ENCODE peak calls at places on chromosomes 12 and 14, in eight cellular contexts. B is GM12892, X is K562, O is transverse colon, D is H1, C is HCT116, K is suprapubic skin, U is GM23338. V is an unnamed sample.

GRCh38 chr12:55624056-55624455 is 12.6 kb upstream of the OR10P1 start:
- DNase-seq in B (no peak), X (no peak), O (no peak), D (no peak), C (no peak), K (no peak), U (no peak), V (no peak)

GRCh38 chr12:110577717-110578521 is 5.2 kb downstream of the PPTC7 start:
- DNase-seq in B (no peak), X (peak; percentile 31), O (peak; percentile 42), D (no peak), C (peak; percentile 97), K (no peak), U (no peak), V (no peak)

GRCh38 chr14:93716410-93717221 is 71.7 kb downstream of the PRIMA1 start:
- DNase-seq in B (no peak), X (no peak), O (no peak), D (no peak), C (no peak), K (no peak), U (no peak), V (no peak)

GRCh38 chr14:104355101-104355691 is 216.8 kb downstream of the KIF26A start:
- DNase-seq in B (no peak), X (peak; percentile 21), O (no peak), D (no peak), C (no peak), K (peak; percentile 53), U (no peak), V (peak; percentile 47)

GRCh38 chr12:94092516-94093241 is 55.7 kb upstream of the PLXNC1 start:
- DNase-seq in B (no peak), X (no peak), O (no peak), D (no peak), C (no peak), K (no peak), U (no peak), V (peak; percentile 86)

GRCh38 chr14:93720076-93720815 is 68.0 kb downstream of the PRIMA1 start:
- DNase-seq in B (no peak), X (no peak), O (no peak), D (no peak), C (no peak), K (no peak), U (no peak), V (no peak)

GRCh38 chr12:75766263-75767160 is 255.1 kb upstream of the KRR1 start:
- DNase-seq in B (no peak), X (no peak), O (no peak), D (no peak), C (peak; percentile 88), K (no peak), U (peak; percentile 20), V (no peak)

GRCh38 chr14:98197933-98198332 is 1074.1 kb downstream of the BCL11B start:
- DNase-seq in B (no peak), X (no peak), O (no peak), D (no peak), C (no peak), K (no peak), U (no peak), V (no peak)

GRCh38 chr14:90699016-90699415 is 117.2 kb downstream of the TTC7B start:
- DNase-seq in B (no peak), X (no peak), O (no peak), D (no peak), C (no peak), K (no peak), U (no peak), V (no peak)

GRCh38 chr14:32166029-32166428 is 35.8 kb upstream of the RNU6-7 start:
- DNase-seq in B (no peak), X (no peak), O (no peak), D (no peak), C (no peak), K (no peak), U (no peak), V (no peak)

GRCh38 chr12:124525455-124525854 is 42.0 kb downstream of the NCOR2 start:
- DNase-seq in B (no peak), X (no peak), O (no peak), D (no peak), C (no peak), K (peak; percentile 66), U (no peak), V (no peak)

GRCh38 chr12:40241741-40242140 is 16.9 kb downstream of the LRRK2 start:
- DNase-seq in B (no peak), X (no peak), O (no peak), D (no peak), C (no peak), K (no peak), U (no peak), V (no peak)

GRCh38 chr14:24432259-24433131 is 2.7 kb downstream of the KHNYN start:
- DNase-seq in B (no peak), X (no peak), O (no peak), D (no peak), C (no peak), K (peak; percentile 78), U (no peak), V (no peak)

GRCh38 chr12:44405267-44405666 is 470.8 kb downstream of the NELL2 start:
- DNase-seq in B (no peak), X (no peak), O (no peak), D (no peak), C (no peak), K (no peak), U (peak; percentile 59), V (no peak)

GRCh38 chr12:82132390-82132789 is 225.8 kb downstream of the CCDC59 start:
- DNase-seq in B (no peak), X (no peak), O (no peak), D (no peak), C (no peak), K (no peak), U (no peak), V (no peak)

GRCh38 chr12:110641512-110641911 is 27.6 kb downstream of the TCTN1 start:
- DNase-seq in B (no peak), X (peak; percentile 44), O (no peak), D (no peak), C (no peak), K (no peak), U (peak; percentile 15), V (no peak)

DNA sequence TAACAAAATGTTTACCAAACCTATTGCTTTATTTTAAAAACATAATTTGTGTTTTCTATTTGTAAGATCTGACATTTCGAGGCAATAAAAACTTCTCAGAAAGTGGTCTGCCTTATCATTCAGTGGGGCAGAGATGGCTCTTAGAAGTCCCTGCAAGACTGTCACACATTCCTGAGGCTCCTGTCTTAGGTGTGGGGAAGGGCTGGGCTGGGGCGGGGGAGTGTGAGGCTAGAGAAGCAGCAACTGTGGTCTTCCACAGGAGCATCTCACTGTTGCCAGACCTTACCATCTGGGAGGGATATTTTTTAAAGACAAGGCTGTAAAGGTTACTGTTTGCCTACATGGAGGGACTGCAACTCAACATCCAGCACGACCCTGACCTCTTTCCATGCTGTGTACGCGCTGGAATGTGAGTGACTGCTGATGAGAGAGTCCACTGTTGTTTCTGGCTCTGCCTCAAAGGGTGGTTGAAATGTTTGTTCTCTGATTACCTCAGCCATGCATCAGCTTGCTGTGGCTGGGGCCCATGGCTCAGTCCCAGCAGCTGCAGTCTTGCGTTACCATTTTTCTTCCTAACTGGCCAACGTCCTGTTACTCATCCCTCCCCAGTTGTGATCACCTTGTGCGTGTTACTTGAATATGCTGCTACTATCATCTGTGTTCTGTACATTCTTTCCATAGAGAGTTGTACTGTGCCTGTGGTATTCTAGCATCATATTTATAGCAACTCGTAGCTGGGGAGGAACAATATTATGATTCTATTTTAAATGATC is 12.4 kb downstream of the ERG28 start:
- DNase-seq in B (no peak), X (no peak), O (no peak), D (no peak), C (peak; percentile 54), K (no peak), U (no peak), V (peak; percentile 30)
- TF ChIP-seq POLR2AphosphoS5 in B (no peak), X (no peak), O (no peak), D (no peak), C (peak; percentile 35), K (no peak), U (no peak), V (no peak)

DNA sequence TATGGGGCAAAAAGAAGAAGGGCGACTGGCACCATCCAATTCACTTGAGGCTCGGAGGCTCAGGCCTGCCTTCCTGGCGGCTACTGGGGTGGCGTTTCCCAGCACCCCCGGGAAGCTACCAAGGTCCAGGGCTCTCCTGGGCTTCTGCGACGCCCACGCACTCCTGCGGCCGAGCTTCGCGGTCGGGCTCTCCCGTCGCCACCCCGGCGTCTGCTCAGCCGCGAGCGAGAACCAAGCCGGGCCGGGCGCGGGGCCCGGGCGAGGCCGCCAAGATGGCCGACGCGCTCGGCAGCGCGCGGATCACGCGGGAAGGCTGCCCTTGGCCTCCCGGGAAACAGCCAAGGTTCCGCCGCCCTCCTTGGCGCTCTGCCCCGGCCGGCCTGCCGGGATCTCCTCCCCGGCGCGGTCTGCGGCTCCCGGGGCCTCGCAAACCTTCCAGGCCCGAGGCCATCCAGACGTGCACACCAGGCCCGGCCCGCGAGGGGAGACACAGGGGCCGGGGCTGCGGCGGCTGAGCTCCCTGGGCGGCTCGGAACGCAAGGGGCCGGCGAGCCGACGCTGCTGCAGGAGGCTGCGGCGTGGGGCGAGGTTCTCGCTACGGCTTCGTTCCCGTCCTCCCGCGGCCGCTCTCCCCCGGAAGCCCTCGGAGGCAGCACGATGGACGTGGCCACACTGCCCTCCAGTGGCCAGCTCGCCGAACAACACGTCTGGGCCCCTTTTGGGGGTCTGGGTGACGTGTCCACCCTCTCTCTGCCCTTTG is 23.5 kb upstream of the ZFP36L1 start:
- DNase-seq in B (peak; percentile 92), X (peak; percentile 91), O (peak; percentile 92), D (peak; percentile 99), C (no peak), K (peak; percentile 93), U (peak; percentile 93), V (peak; percentile 89)
- TF ChIP-seq POLR2AphosphoS5 in B (peak; percentile 37), X (no peak), O (peak; percentile 70), D (no peak), C (peak; percentile 57), K (no peak), U (peak; percentile 21), V (peak; percentile 95)

GRCh38 chr14:65170318-65170717 is 68.0 kb upstream of the MAX start:
- DNase-seq in B (no peak), X (no peak), O (no peak), D (no peak), C (no peak), K (no peak), U (no peak), V (no peak)

GRCh38 chr14:65170768-65171251 is 68.5 kb upstream of the MAX start:
- DNase-seq in B (no peak), X (no peak), O (peak; percentile 17), D (peak; percentile 74), C (no peak), K (no peak), U (peak; percentile 73), V (no peak)

GRCh38 chr14:65167072-65167645 is 64.8 kb upstream of the MAX start:
- DNase-seq in B (no peak), X (no peak), O (no peak), D (no peak), C (no peak), K (no peak), U (peak; percentile 31), V (no peak)

GRCh38 chr14:65169351-65169750 is 67.0 kb upstream of the MAX start:
- DNase-seq in B (peak; percentile 52), X (no peak), O (no peak), D (no peak), C (no peak), K (no peak), U (no peak), V (no peak)

GRCh38 chr14:65168840-65169239 is 66.5 kb upstream of the MAX start:
- DNase-seq in B (no peak), X (no peak), O (no peak), D (no peak), C (peak; percentile 37), K (no peak), U (peak; percentile 27), V (no peak)
- TF ChIP-seq POLR2AphosphoS5 in B (no peak), X (no peak), O (no peak), D (no peak), C (no peak), K (no peak), U (no peak), V (no peak)

GRCh38 chr14:68684466-68685418 is 108.1 kb downstream of the ZFP36L1 start:
- DNase-seq in B (no peak), X (no peak), O (no peak), D (no peak), C (no peak), K (no peak), U (no peak), V (no peak)
- TF ChIP-seq POLR2AphosphoS5 in B (no peak), X (no peak), O (no peak), D (no peak), C (no peak), K (no peak), U (no peak), V (no peak)